ENCODE peak calls at places on chromosomes 11 and 22, in four cellular contexts. J is fibroblast of the aortic adventitia, S is kidney, N is stomach. L is an unnamed sample.

GRCh38 chr11:86891020-86891419 is 64.2 kb downstream of the FZD4 start:
- DNase-seq in J (no peak), S (no peak), N (no peak), L (no peak)

GRCh38 chr11:6099577-6099976 is 7.9 kb upstream of the OR56B4 start:
- DNase-seq in J (no peak), S (no peak), N (no peak), L (no peak)

GRCh38 chr22:22772396-22772795 is 115.2 kb upstream of the IGLL5 start:
- DNase-seq in J (no peak), S (no peak), N (no peak), L (peak)

GRCh38 chr11:72787262-72788104 is 6.4 kb downstream of the STARD10 start:
- DNase-seq in J (no peak), S (no peak), N (no peak), L (no peak)

GRCh38 chr11:77211040-77211451 is 83.0 kb downstream of the MYO7A start:
- DNase-seq in J (no peak), S (peak), N (no peak), L (no peak)

GRCh38 chr11:117870176-117870952 is 6.1 kb downstream of the FXYD6 start:
- DNase-seq in J (no peak), S (no peak), N (no peak), L (peak)

GRCh38 chr11:118908931-118909618 is 16.7 kb downstream of the BCL9L start:
- DNase-seq in J (peak), S (peak), N (peak), L (peak)

GRCh38 chr11:8989411-8989810 is 14.4 kb downstream of the NRIP3 start:
- DNase-seq in J (peak), S (no peak), N (no peak), L (no peak)

GRCh38 chr22:17013396-17014100 is 5.5 kb upstream of the GAB4 start:
- DNase-seq in J (no peak), S (no peak), N (no peak), L (no peak)

GRCh38 chr11:107858217-107859070 is at the start of gene SLC35F2:
- DNase-seq in J (peak), S (peak), N (peak), L (peak)

DNA sequence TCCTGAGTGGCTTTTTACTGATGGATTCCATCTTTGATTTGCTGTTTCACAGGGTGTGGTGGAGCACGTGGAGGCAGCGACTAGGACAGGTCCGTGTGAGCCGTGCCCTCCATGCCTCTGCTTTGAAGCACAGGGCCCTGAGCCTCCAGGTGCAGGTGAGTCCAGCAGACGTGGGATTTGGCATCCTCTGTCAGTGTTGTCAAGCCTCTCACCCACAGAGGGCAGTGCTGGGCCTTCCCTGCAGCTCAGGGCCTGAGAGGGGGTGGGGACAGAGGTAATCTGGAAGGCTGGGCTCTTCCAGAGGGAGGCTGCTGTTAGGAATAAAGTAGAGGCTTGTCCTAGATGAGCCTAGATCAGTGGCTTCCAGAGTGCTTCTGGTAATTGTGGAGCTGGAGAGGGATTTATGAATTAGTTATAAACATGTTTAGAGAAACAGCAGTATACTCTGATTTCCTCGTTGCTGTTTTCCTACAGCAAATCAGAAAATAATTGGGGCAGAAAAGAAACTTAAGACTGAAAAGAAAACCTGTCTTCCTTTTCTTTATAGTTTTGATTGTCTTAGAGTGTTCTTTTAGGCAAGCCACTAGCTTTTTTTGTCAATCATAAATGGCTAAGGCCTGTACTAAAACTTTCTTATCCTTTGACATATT is 65.0 kb downstream of the SFI1 start:
- DNase-seq in J (peak), S (peak), N (peak), L (peak)
- TF ChIP-seq CTCF in J (peak), S (peak), N (peak), L (peak)

GRCh38 chr22:41437198-41437597 is 9.4 kb downstream of the TOB2 start:
- DNase-seq in J (no peak), S (no peak), N (no peak), L (no peak)
- TF ChIP-seq CTCF in J (no peak), S (no peak), N (no peak), L (no peak)

GRCh38 chr11:69705246-69705856 is 1.5 kb upstream of the FGF19 start:
- DNase-seq in J (no peak), S (no peak), N (no peak), L (no peak)

GRCh38 chr11:69703711-69704507 is at the start of gene FGF19:
- DNase-seq in J (no peak), S (no peak), N (no peak), L (no peak)

GRCh38 chr11:69702769-69703510 is 882 bp downstream of the FGF19 start:
- DNase-seq in J (no peak), S (no peak), N (no peak), L (no peak)

GRCh38 chr11:69705901-69706787 is 2.3 kb upstream of the FGF19 start:
- DNase-seq in J (no peak), S (no peak), N (no peak), L (no peak)

GRCh38 chr11:69704508-69705245 is 855 bp upstream of the FGF19 start:
- DNase-seq in J (no peak), S (no peak), N (no peak), L (peak)
- TF ChIP-seq CTCF in J (peak), S (peak), N (peak), L (peak)

GRCh38 chr11:3971756-3972404 is 116.4 kb downstream of the STIM1 start:
- DNase-seq in J (peak), S (no peak), N (no peak), L (no peak)
- TF ChIP-seq CTCF in J (peak), S (no peak), N (no peak), L (no peak)

GRCh38 chr22:20185750-20186149 is 34.9 kb upstream of the CCDC188 start:
- DNase-seq in J (no peak), S (no peak), N (no peak), L (no peak)

GRCh38 chr22:20184501-20185145 is 33.8 kb upstream of the CCDC188 start:
- DNase-seq in J (no peak), S (no peak), N (no peak), L (no peak)

GRCh38 chr22:20186871-20187546 is 36.2 kb upstream of the CCDC188 start:
- DNase-seq in J (no peak), S (no peak), N (no peak), L (no peak)

GRCh38 chr22:20187777-20188566 is 37.1 kb upstream of the CCDC188 start:
- DNase-seq in J (no peak), S (no peak), N (no peak), L (no peak)

DNA sequence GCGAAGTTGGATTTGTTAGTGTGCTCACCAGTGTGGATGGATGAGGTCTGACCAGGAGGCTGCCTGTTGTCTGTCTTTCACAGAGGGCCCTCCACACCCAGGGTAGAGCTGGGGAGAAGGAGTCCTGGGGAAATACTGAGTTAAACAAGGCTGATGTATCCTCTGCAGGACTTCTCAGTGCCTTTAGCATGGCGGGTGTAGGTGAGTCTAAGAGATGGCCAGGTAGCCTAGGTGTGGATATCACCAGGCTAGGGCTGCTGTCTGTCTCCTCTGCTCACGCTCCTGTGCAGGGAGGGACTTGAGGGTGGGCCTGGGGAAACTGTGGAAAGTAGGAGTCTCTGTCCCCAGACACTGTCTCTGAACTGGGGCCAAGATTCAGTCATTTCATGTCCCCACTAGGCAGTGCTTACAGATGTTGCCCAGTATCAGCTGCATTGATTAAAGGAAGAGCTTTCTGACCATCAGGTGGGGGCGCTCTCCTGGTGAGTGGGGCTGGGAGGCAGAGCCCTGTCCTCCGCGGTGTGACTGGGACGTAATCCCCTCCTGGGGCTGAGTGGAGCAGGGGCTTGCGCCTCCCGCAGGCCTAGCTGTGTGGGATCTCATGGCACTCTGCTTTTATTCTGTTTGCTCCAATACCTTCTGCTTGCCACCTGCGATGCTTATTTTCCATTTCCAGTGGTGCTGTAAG is 35.5 kb upstream of the CCDC188 start:
- DNase-seq in J (no peak), S (no peak), N (no peak), L (no peak)
- TF ChIP-seq CTCF in J (no peak), S (no peak), N (no peak), L (peak)

GRCh38 chr11:134045799-134046635 is 22.9 kb upstream of the JAM3 start:
- DNase-seq in J (no peak), S (no peak), N (no peak), L (no peak)
- TF ChIP-seq CTCF in J (peak), S (no peak), N (peak), L (peak)

GRCh38 chr22:29030016-29030617 is 31.5 kb downstream of the C22orf31 start:
- DNase-seq in J (peak), S (no peak), N (peak), L (no peak)

GRCh38 chr22:29029202-29030000 is 32.2 kb downstream of the C22orf31 start:
- DNase-seq in J (no peak), S (no peak), N (no peak), L (no peak)

GRCh38 chr22:29032014-29032475 is 29.6 kb downstream of the C22orf31 start:
- DNase-seq in J (no peak), S (no peak), N (no peak), L (no peak)

GRCh38 chr22:29031236-29031982 is 30.2 kb downstream of the C22orf31 start:
- DNase-seq in J (peak), S (peak), N (peak), L (no peak)

GRCh38 chr22:29030618-29031235 is 30.9 kb downstream of the C22orf31 start:
- DNase-seq in J (peak), S (peak), N (peak), L (peak)
- TF ChIP-seq CTCF in J (no peak), S (no peak), N (no peak), L (no peak)

GRCh38 chr22:39314251-39314971 is 5.0 kb downstream of the RPL3 start:
- DNase-seq in J (no peak), S (no peak), N (no peak), L (no peak)
- TF ChIP-seq CTCF in J (no peak), S (no peak), N (no peak), L (peak)

DNA sequence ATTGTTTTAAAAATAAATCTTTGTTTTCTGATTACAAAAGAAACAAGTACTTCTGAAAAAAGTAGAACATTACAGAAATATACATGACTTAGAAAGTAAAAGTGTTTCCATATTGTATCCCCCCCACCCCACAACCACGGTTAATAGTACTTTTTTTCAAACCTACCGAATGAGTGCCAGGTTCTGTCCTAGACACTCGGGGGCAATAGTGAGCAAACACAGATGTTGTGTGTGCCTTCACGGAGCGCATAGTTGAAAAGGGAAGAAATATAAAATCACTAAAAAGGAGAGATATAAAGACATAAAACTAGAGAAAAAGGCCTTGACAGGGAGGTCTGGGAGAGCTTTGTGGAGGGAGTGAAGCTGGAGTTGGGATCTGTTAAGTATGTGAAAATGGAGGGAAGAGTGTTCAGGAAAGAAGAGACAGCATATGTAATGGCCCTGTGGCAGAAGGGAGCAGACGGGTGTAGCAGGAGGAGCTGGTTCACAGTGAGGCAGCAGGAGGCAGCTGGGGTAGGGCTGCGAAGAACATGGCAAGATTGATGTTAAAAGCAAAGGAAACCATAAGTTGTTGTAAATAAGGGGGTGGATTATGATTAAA is 42.1 kb upstream of the ALX4 start:
- DNase-seq in J (no peak), S (no peak), N (no peak), L (no peak)
- TF ChIP-seq CTCF in J (peak), S (no peak), N (no peak), L (peak)